ENCODE peak calls at places on chromosomes 16 and 17, in nine cellular contexts. One of them, this sample, is unnamed.

GRCh38 chr17:44350733-44351226 is 5.7 kb downstream of the GRN start:
- DNase-seq in tibial artery: no peak
- DNase-seq in body of pancreas: peak; percentile 70
- DNase-seq in CD4-positive, CD25-positive, alpha-beta regulatory T cell: peak; percentile 67
- DNase-seq in fibroblast of lung: peak; percentile 44
- DNase-seq in tibial nerve: peak; percentile 52
- DNase-seq in naive thymus-derived CD4-positive, alpha-beta T cell: peak; percentile 72
- DNase-seq in PC-3: peak; percentile 78
- DNase-seq in ovary: peak; percentile 74
- DNase-seq in this sample: no peak

GRCh38 chr17:28999216-28999615 is 6.6 kb downstream of the SEZ6 start:
- DNase-seq in fibroblast of lung: no peak
- DNase-seq in naive thymus-derived CD4-positive, alpha-beta T cell: no peak
- DNase-seq in CD4-positive, CD25-positive, alpha-beta regulatory T cell: no peak
- DNase-seq in body of pancreas: no peak
- DNase-seq in ovary: no peak
- DNase-seq in tibial artery: no peak
- DNase-seq in PC-3: no peak
- DNase-seq in tibial nerve: no peak
- DNase-seq in this sample: no peak

GRCh38 chr16:1706386-1707192 is 594 bp downstream of the MAPK8IP3 start:
- DNase-seq in tibial artery: no peak
- DNase-seq in fibroblast of lung: peak; percentile 32
- DNase-seq in PC-3: no peak
- DNase-seq in naive thymus-derived CD4-positive, alpha-beta T cell: peak; percentile 58
- DNase-seq in ovary: no peak
- DNase-seq in tibial nerve: no peak
- DNase-seq in CD4-positive, CD25-positive, alpha-beta regulatory T cell: peak; percentile 38
- DNase-seq in body of pancreas: no peak
- DNase-seq in this sample: no peak

GRCh38 chr16:56795011-56795410 is 65.1 kb downstream of the NUP93 start:
- DNase-seq in PC-3: peak; percentile 51
- DNase-seq in ovary: no peak
- DNase-seq in fibroblast of lung: no peak
- DNase-seq in tibial artery: no peak
- DNase-seq in body of pancreas: no peak
- DNase-seq in CD4-positive, CD25-positive, alpha-beta regulatory T cell: no peak
- DNase-seq in naive thymus-derived CD4-positive, alpha-beta T cell: no peak
- DNase-seq in tibial nerve: no peak
- DNase-seq in this sample: no peak

GRCh38 chr16:11619327-11619851 is 32.7 kb upstream of the LITAF start:
- DNase-seq in body of pancreas: no peak
- DNase-seq in naive thymus-derived CD4-positive, alpha-beta T cell: peak; percentile 53
- DNase-seq in tibial nerve: no peak
- DNase-seq in tibial artery: no peak
- DNase-seq in PC-3: no peak
- DNase-seq in CD4-positive, CD25-positive, alpha-beta regulatory T cell: peak; percentile 57
- DNase-seq in ovary: no peak
- DNase-seq in fibroblast of lung: no peak
- DNase-seq in this sample: no peak

GRCh38 chr17:73199751-73200317 is 7.0 kb downstream of the COG1 start:
- DNase-seq in ovary: no peak
- DNase-seq in tibial artery: peak; percentile 34
- DNase-seq in PC-3: no peak
- DNase-seq in tibial nerve: no peak
- DNase-seq in fibroblast of lung: no peak
- DNase-seq in CD4-positive, CD25-positive, alpha-beta regulatory T cell: no peak
- DNase-seq in naive thymus-derived CD4-positive, alpha-beta T cell: no peak
- DNase-seq in body of pancreas: no peak
- DNase-seq in this sample: no peak

GRCh38 chr17:12744298-12744697 is 45.0 kb upstream of the ARHGAP44 start:
- DNase-seq in body of pancreas: no peak
- DNase-seq in naive thymus-derived CD4-positive, alpha-beta T cell: no peak
- DNase-seq in PC-3: no peak
- DNase-seq in tibial nerve: no peak
- DNase-seq in tibial artery: no peak
- DNase-seq in CD4-positive, CD25-positive, alpha-beta regulatory T cell: no peak
- DNase-seq in fibroblast of lung: peak; percentile 14
- DNase-seq in ovary: no peak
- DNase-seq in this sample: no peak

GRCh38 chr16:57536306-57537193 is at the start of gene CCDC102A:
- DNase-seq in CD4-positive, CD25-positive, alpha-beta regulatory T cell: no peak
- DNase-seq in body of pancreas: peak; percentile 40
- DNase-seq in tibial artery: peak; percentile 76
- DNase-seq in fibroblast of lung: peak; percentile 26
- DNase-seq in tibial nerve: no peak
- DNase-seq in PC-3: peak; percentile 37
- DNase-seq in ovary: no peak
- DNase-seq in naive thymus-derived CD4-positive, alpha-beta T cell: peak; percentile 84
- DNase-seq in this sample: no peak

GRCh38 chr17:1532836-1533602 is 16.6 kb upstream of the INPP5K start:
- DNase-seq in CD4-positive, CD25-positive, alpha-beta regulatory T cell: peak; percentile 51
- DNase-seq in PC-3: peak; percentile 3
- DNase-seq in tibial artery: no peak
- DNase-seq in ovary: no peak
- DNase-seq in tibial nerve: no peak
- DNase-seq in fibroblast of lung: peak; percentile 20
- DNase-seq in naive thymus-derived CD4-positive, alpha-beta T cell: peak; percentile 58
- DNase-seq in body of pancreas: no peak
- DNase-seq in this sample: no peak

GRCh38 chr17:57890857-57891232 is 41.0 kb upstream of the MRPS23 start:
- DNase-seq in tibial artery: no peak
- DNase-seq in ovary: no peak
- DNase-seq in naive thymus-derived CD4-positive, alpha-beta T cell: no peak
- DNase-seq in CD4-positive, CD25-positive, alpha-beta regulatory T cell: no peak
- DNase-seq in PC-3: no peak
- DNase-seq in tibial nerve: no peak
- DNase-seq in body of pancreas: peak; percentile 59
- DNase-seq in fibroblast of lung: no peak
- DNase-seq in this sample: no peak

GRCh38 chr16:68343137-68343536 is 32.3 kb downstream of the PRMT7 start:
- DNase-seq in CD4-positive, CD25-positive, alpha-beta regulatory T cell: no peak
- DNase-seq in body of pancreas: no peak
- DNase-seq in tibial nerve: no peak
- DNase-seq in fibroblast of lung: no peak
- DNase-seq in PC-3: no peak
- DNase-seq in tibial artery: no peak
- DNase-seq in ovary: no peak
- DNase-seq in naive thymus-derived CD4-positive, alpha-beta T cell: no peak
- DNase-seq in this sample: no peak
- H3K4me1 ChIP-seq in CD4-positive, CD25-positive, alpha-beta regulatory T cell: no peaks in the 10 kb centered on the region
- H3K4me1 ChIP-seq in body of pancreas: no peaks in the 10 kb centered on the region
- H3K4me1 ChIP-seq in tibial nerve: no peaks in the 10 kb centered on the region
- H3K4me1 ChIP-seq in fibroblast of lung: no peaks in the 10 kb centered on the region
- H3K4me1 ChIP-seq in PC-3: no peaks in the 10 kb centered on the region
- H3K4me1 ChIP-seq in tibial artery: no peaks in the 10 kb centered on the region
- H3K4me1 ChIP-seq in ovary: peaks cover 3% of the 10 kb centered on the region
- H3K4me1 ChIP-seq in naive thymus-derived CD4-positive, alpha-beta T cell: peaks cover 5% of the 10 kb centered on the region
- H3K4me1 ChIP-seq in this sample: no peaks in the 10 kb centered on the region

GRCh38 chr16:47976609-47977180 is 179.1 kb downstream of the ABCC12 start:
- DNase-seq in CD4-positive, CD25-positive, alpha-beta regulatory T cell: no peak
- DNase-seq in PC-3: no peak
- DNase-seq in tibial nerve: no peak
- DNase-seq in tibial artery: no peak
- DNase-seq in fibroblast of lung: no peak
- DNase-seq in body of pancreas: no peak
- DNase-seq in ovary: no peak
- DNase-seq in naive thymus-derived CD4-positive, alpha-beta T cell: no peak
- DNase-seq in this sample: no peak

GRCh38 chr16:47979783-47980182 is 176.0 kb downstream of the ABCC12 start:
- DNase-seq in tibial artery: no peak
- DNase-seq in CD4-positive, CD25-positive, alpha-beta regulatory T cell: no peak
- DNase-seq in body of pancreas: no peak
- DNase-seq in PC-3: no peak
- DNase-seq in ovary: no peak
- DNase-seq in naive thymus-derived CD4-positive, alpha-beta T cell: no peak
- DNase-seq in tibial nerve: no peak
- DNase-seq in fibroblast of lung: no peak
- DNase-seq in this sample: no peak

GRCh38 chr16:47978491-47979490 is 177.0 kb downstream of the ABCC12 start:
- DNase-seq in PC-3: no peak
- DNase-seq in tibial artery: no peak
- DNase-seq in body of pancreas: no peak
- DNase-seq in naive thymus-derived CD4-positive, alpha-beta T cell: no peak
- DNase-seq in fibroblast of lung: no peak
- DNase-seq in tibial nerve: no peak
- DNase-seq in CD4-positive, CD25-positive, alpha-beta regulatory T cell: no peak
- DNase-seq in ovary: no peak
- DNase-seq in this sample: no peak

GRCh38 chr16:47973552-47973951 is 182.2 kb downstream of the ABCC12 start:
- DNase-seq in PC-3: no peak
- DNase-seq in tibial artery: no peak
- DNase-seq in ovary: no peak
- DNase-seq in body of pancreas: no peak
- DNase-seq in fibroblast of lung: no peak
- DNase-seq in CD4-positive, CD25-positive, alpha-beta regulatory T cell: no peak
- DNase-seq in naive thymus-derived CD4-positive, alpha-beta T cell: no peak
- DNase-seq in tibial nerve: no peak
- DNase-seq in this sample: no peak

GRCh38 chr16:47977802-47978201 is 178.0 kb downstream of the ABCC12 start:
- DNase-seq in naive thymus-derived CD4-positive, alpha-beta T cell: no peak
- DNase-seq in PC-3: no peak
- DNase-seq in ovary: no peak
- DNase-seq in body of pancreas: no peak
- DNase-seq in CD4-positive, CD25-positive, alpha-beta regulatory T cell: no peak
- DNase-seq in fibroblast of lung: no peak
- DNase-seq in tibial artery: no peak
- DNase-seq in tibial nerve: no peak
- DNase-seq in this sample: no peak
- H3K27ac ChIP-seq in naive thymus-derived CD4-positive, alpha-beta T cell: no peak overlapping the region
- H3K27ac ChIP-seq in PC-3: no peak overlapping the region
- H3K27ac ChIP-seq in ovary: no peak overlapping the region
- H3K27ac ChIP-seq in body of pancreas: no peak overlapping the region
- H3K27ac ChIP-seq in CD4-positive, CD25-positive, alpha-beta regulatory T cell: no peak overlapping the region
- H3K27ac ChIP-seq in fibroblast of lung: no peak overlapping the region
- H3K27ac ChIP-seq in tibial artery: no peak overlapping the region
- H3K27ac ChIP-seq in tibial nerve: no peak overlapping the region
- H3K27ac ChIP-seq in this sample: no peak overlapping the region

GRCh38 chr17:48608921-48609505 is 1.8 kb downstream of the HOXB7 start:
- DNase-seq in tibial nerve: no peak
- DNase-seq in CD4-positive, CD25-positive, alpha-beta regulatory T cell: no peak
- DNase-seq in PC-3: no peak
- DNase-seq in fibroblast of lung: no peak
- DNase-seq in ovary: no peak
- DNase-seq in naive thymus-derived CD4-positive, alpha-beta T cell: no peak
- DNase-seq in tibial artery: no peak
- DNase-seq in body of pancreas: no peak
- DNase-seq in this sample: no peak
- H3K27me3 ChIP-seq in tibial nerve: peaks cover 5% of the 10 kb centered on the region
- H3K27me3 ChIP-seq in CD4-positive, CD25-positive, alpha-beta regulatory T cell: peaks cover 19% of the 10 kb centered on the region
- H3K27me3 ChIP-seq in PC-3: peaks cover 19% of the 10 kb centered on the region
- H3K27me3 ChIP-seq in fibroblast of lung: peaks cover 2% of the 10 kb centered on the region
- H3K27me3 ChIP-seq in ovary: peaks cover 5% of the 10 kb centered on the region
- H3K27me3 ChIP-seq in naive thymus-derived CD4-positive, alpha-beta T cell: no peaks in the 10 kb centered on the region
- H3K27me3 ChIP-seq in tibial artery: peaks cover 12% of the 10 kb centered on the region
- H3K27me3 ChIP-seq in body of pancreas: no peaks in the 10 kb centered on the region
- H3K27me3 ChIP-seq in this sample: peaks cover 95% of the 10 kb centered on the region

DNA sequence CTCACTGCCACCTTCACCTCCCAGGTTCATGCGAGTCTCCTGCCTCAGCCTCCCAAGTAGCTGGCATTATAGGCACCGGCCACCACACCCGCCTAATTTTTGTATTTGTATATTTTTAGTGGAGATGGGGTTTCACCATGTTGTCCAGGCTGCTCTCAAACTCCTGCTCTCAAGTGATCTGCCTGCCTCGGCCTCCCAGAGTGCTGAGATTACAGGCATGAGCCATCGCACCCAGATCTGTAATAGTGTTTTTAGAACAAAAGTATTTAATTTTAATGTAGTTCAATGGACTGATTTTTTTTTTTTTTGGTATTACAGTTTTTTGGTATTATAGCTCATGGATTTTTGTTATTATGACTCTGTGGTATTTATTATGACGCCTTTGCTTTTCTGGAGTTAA is 27.1 kb downstream of the BAIAP2 start:
- DNase-seq in tibial artery: no peak
- DNase-seq in ovary: no peak
- DNase-seq in body of pancreas: no peak
- DNase-seq in fibroblast of lung: no peak
- DNase-seq in PC-3: no peak
- DNase-seq in CD4-positive, CD25-positive, alpha-beta regulatory T cell: no peak
- DNase-seq in tibial nerve: no peak
- DNase-seq in naive thymus-derived CD4-positive, alpha-beta T cell: no peak
- DNase-seq in this sample: no peak
- H3K4me1 ChIP-seq in tibial artery: peaks cover 14% of the 10 kb centered on the region
- H3K4me1 ChIP-seq in ovary: no peaks in the 10 kb centered on the region
- H3K4me1 ChIP-seq in body of pancreas: no peaks in the 10 kb centered on the region
- H3K4me1 ChIP-seq in fibroblast of lung: peaks cover 3% of the 10 kb centered on the region
- H3K4me1 ChIP-seq in PC-3: peaks cover 21% of the 10 kb centered on the region
- H3K4me1 ChIP-seq in CD4-positive, CD25-positive, alpha-beta regulatory T cell: no peaks in the 10 kb centered on the region
- H3K4me1 ChIP-seq in tibial nerve: peaks cover 31% of the 10 kb centered on the region
- H3K4me1 ChIP-seq in naive thymus-derived CD4-positive, alpha-beta T cell: no peaks in the 10 kb centered on the region
- H3K4me1 ChIP-seq in this sample: no peaks in the 10 kb centered on the region

GRCh38 chr17:38705523-38705802 is 390 bp downstream of the MLLT6 start:
- DNase-seq in CD4-positive, CD25-positive, alpha-beta regulatory T cell: no peak
- DNase-seq in PC-3: no peak
- DNase-seq in fibroblast of lung: no peak
- DNase-seq in ovary: peak; percentile 70
- DNase-seq in tibial nerve: no peak
- DNase-seq in naive thymus-derived CD4-positive, alpha-beta T cell: no peak
- DNase-seq in body of pancreas: no peak
- DNase-seq in tibial artery: no peak
- DNase-seq in this sample: no peak
- H3K27ac ChIP-seq in CD4-positive, CD25-positive, alpha-beta regulatory T cell: peak overlapping the region; percentile 76
- H3K27ac ChIP-seq in PC-3: no peak overlapping the region
- H3K27ac ChIP-seq in fibroblast of lung: no peak overlapping the region
- H3K27ac ChIP-seq in ovary: peak overlapping the region; percentile 93
- H3K27ac ChIP-seq in tibial nerve: peak overlapping the region; percentile 92
- H3K27ac ChIP-seq in naive thymus-derived CD4-positive, alpha-beta T cell: peak overlapping the region; percentile 71
- H3K27ac ChIP-seq in body of pancreas: peak overlapping the region; percentile 98
- H3K27ac ChIP-seq in tibial artery: peak overlapping the region; percentile 96
- H3K27ac ChIP-seq in this sample: no peak overlapping the region

GRCh38 chr17:79950306-79950705 is 85.4 kb downstream of the TBC1D16 start:
- DNase-seq in PC-3: no peak
- DNase-seq in tibial artery: peak; percentile 63
- DNase-seq in fibroblast of lung: no peak
- DNase-seq in naive thymus-derived CD4-positive, alpha-beta T cell: no peak
- DNase-seq in body of pancreas: peak; percentile 55
- DNase-seq in tibial nerve: no peak
- DNase-seq in CD4-positive, CD25-positive, alpha-beta regulatory T cell: no peak
- DNase-seq in ovary: peak; percentile 44
- DNase-seq in this sample: no peak

GRCh38 chr17:79948406-79948917 is 87.2 kb downstream of the TBC1D16 start:
- DNase-seq in fibroblast of lung: no peak
- DNase-seq in ovary: no peak
- DNase-seq in body of pancreas: no peak
- DNase-seq in tibial nerve: no peak
- DNase-seq in naive thymus-derived CD4-positive, alpha-beta T cell: no peak
- DNase-seq in CD4-positive, CD25-positive, alpha-beta regulatory T cell: no peak
- DNase-seq in PC-3: no peak
- DNase-seq in tibial artery: peak; percentile 50
- DNase-seq in this sample: no peak

GRCh38 chr17:79950711-79951110 is 85.0 kb downstream of the TBC1D16 start:
- DNase-seq in tibial artery: peak; percentile 50
- DNase-seq in PC-3: no peak
- DNase-seq in tibial nerve: no peak
- DNase-seq in naive thymus-derived CD4-positive, alpha-beta T cell: no peak
- DNase-seq in CD4-positive, CD25-positive, alpha-beta regulatory T cell: no peak
- DNase-seq in fibroblast of lung: no peak
- DNase-seq in body of pancreas: peak; percentile 49
- DNase-seq in ovary: peak; percentile 36
- DNase-seq in this sample: no peak

GRCh38 chr17:79948918-79949645 is 86.6 kb downstream of the TBC1D16 start:
- DNase-seq in body of pancreas: no peak
- DNase-seq in tibial nerve: no peak
- DNase-seq in ovary: peak; percentile 38
- DNase-seq in CD4-positive, CD25-positive, alpha-beta regulatory T cell: no peak
- DNase-seq in fibroblast of lung: no peak
- DNase-seq in naive thymus-derived CD4-positive, alpha-beta T cell: no peak
- DNase-seq in PC-3: no peak
- DNase-seq in tibial artery: peak; percentile 64
- DNase-seq in this sample: no peak

GRCh38 chr17:79949646-79950292 is 85.9 kb downstream of the TBC1D16 start:
- DNase-seq in body of pancreas: no peak
- DNase-seq in fibroblast of lung: no peak
- DNase-seq in CD4-positive, CD25-positive, alpha-beta regulatory T cell: no peak
- DNase-seq in tibial nerve: no peak
- DNase-seq in PC-3: no peak
- DNase-seq in naive thymus-derived CD4-positive, alpha-beta T cell: no peak
- DNase-seq in tibial artery: peak; percentile 55
- DNase-seq in ovary: peak; percentile 31
- DNase-seq in this sample: peak; percentile 61
- H3K27me3 ChIP-seq in body of pancreas: no peaks in the 10 kb centered on the region
- H3K27me3 ChIP-seq in fibroblast of lung: no peaks in the 10 kb centered on the region
- H3K27me3 ChIP-seq in CD4-positive, CD25-positive, alpha-beta regulatory T cell: no peaks in the 10 kb centered on the region
- H3K27me3 ChIP-seq in tibial nerve: no peaks in the 10 kb centered on the region
- H3K27me3 ChIP-seq in PC-3: no peaks in the 10 kb centered on the region
- H3K27me3 ChIP-seq in naive thymus-derived CD4-positive, alpha-beta T cell: no peaks in the 10 kb centered on the region
- H3K27me3 ChIP-seq in tibial artery: no peaks in the 10 kb centered on the region
- H3K27me3 ChIP-seq in ovary: no peaks in the 10 kb centered on the region
- H3K27me3 ChIP-seq in this sample: no peaks in the 10 kb centered on the region

This sample was measured in iPS DF 6.9.